ENCODE peak calls at places on chromosomes 16 and 17, in five cellular contexts. One of them, this sample, is unnamed.

GRCh38 chr16:4358831-4359561 is 7.9 kb upstream of the PAM16 start:
- DNase-seq in thoracic aorta: no peak
- DNase-seq in PC-3: peak; percentile 52
- DNase-seq in hepatocyte: peak; percentile 78
- DNase-seq in adrenal gland: peak; percentile 67
- DNase-seq in this sample: no peak

GRCh38 chr17:82047914-82048570 is 3.6 kb downstream of the RFNG start:
- DNase-seq in thoracic aorta: no peak
- DNase-seq in PC-3: no peak
- DNase-seq in hepatocyte: no peak
- DNase-seq in adrenal gland: no peak
- DNase-seq in this sample: no peak

GRCh38 chr17:39450051-39450450 is 1.0 kb downstream of the MED1 start:
- DNase-seq in thoracic aorta: no peak
- DNase-seq in PC-3: peak; percentile 2
- DNase-seq in hepatocyte: peak; percentile 31
- DNase-seq in adrenal gland: no peak
- DNase-seq in this sample: no peak

GRCh38 chr17:39776267-39776666 is 38.5 kb downstream of the GRB7 start:
- DNase-seq in thoracic aorta: no peak
- DNase-seq in PC-3: no peak
- DNase-seq in hepatocyte: no peak
- DNase-seq in adrenal gland: no peak
- DNase-seq in this sample: no peak

GRCh38 chr17:27651411-27652345 is 20.7 kb downstream of the LGALS9 start:
- DNase-seq in thoracic aorta: no peak
- DNase-seq in PC-3: peak; percentile 61
- DNase-seq in hepatocyte: peak; percentile 50
- DNase-seq in adrenal gland: peak; percentile 83
- DNase-seq in this sample: no peak

GRCh38 chr17:64357191-64357981 is 33.3 kb downstream of the PECAM1 start:
- DNase-seq in thoracic aorta: no peak
- DNase-seq in PC-3: peak; percentile 76
- DNase-seq in hepatocyte: no peak
- DNase-seq in adrenal gland: no peak
- DNase-seq in this sample: peak; percentile 80

GRCh38 chr16:15897834-15898254 is 9.4 kb upstream of the CEP20 start:
- DNase-seq in thoracic aorta: no peak
- DNase-seq in PC-3: peak; percentile 38
- DNase-seq in hepatocyte: no peak
- DNase-seq in adrenal gland: no peak
- DNase-seq in this sample: no peak

GRCh38 chr16:23186171-23186570 is 3.6 kb downstream of the SCNN1G start:
- DNase-seq in thoracic aorta: no peak
- DNase-seq in PC-3: no peak
- DNase-seq in hepatocyte: no peak
- DNase-seq in adrenal gland: no peak
- DNase-seq in this sample: no peak

GRCh38 chr17:27367121-27367981 is 73.4 kb downstream of the WSB1 start:
- DNase-seq in thoracic aorta: no peak
- DNase-seq in PC-3: no peak
- DNase-seq in hepatocyte: no peak
- DNase-seq in adrenal gland: no peak
- DNase-seq in this sample: peak; percentile 65

GRCh38 chr17:77409282-77410161 is 268.8 kb downstream of the SEC14L1 start:
- DNase-seq in thoracic aorta: peak; percentile 71
- DNase-seq in PC-3: no peak
- DNase-seq in hepatocyte: no peak
- DNase-seq in adrenal gland: no peak
- DNase-seq in this sample: peak; percentile 88

DNA sequence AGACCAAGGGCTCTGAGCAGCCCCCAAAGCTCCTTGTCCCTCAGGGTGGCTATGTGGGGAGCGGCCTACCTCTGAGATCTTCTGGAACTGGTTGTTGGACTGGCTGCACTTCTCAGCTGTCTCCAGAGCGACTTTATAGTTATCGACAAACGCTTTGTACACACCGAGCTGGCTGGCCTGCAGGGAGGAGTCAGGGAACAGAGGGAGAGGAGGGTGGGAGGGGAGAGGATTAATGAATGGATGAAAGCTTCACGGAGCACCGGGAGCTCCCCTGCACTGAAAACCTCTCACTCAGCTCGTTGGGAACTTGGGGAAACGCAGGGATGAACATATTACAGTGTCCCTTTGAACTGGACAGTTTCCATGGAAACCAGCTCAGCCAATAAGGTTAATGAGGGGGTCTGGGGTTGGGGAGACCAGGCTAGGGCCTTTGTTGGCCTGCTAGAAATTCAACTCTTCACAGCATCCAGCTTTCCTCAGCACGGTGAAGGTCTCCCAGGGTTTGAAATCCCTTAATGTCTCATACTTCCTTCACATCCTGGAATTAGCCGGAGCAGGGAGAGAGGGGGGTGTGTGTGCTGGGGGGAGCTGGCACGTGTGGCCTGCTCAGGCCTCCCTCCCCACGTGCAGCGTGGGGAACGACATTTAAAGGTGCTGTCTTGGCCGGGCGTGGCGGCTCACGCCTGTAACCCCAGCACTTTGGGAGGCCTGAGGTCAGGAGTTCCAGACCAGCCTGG is 86.7 kb downstream of the TIMM22 start:
- DNase-seq in thoracic aorta: no peak
- DNase-seq in PC-3: no peak
- DNase-seq in hepatocyte: no peak
- DNase-seq in adrenal gland: no peak
- DNase-seq in this sample: no peak
- H3K4me3 ChIP-seq in thoracic aorta: no peak overlapping the region
- H3K4me3 ChIP-seq in PC-3: no peak overlapping the region
- H3K4me3 ChIP-seq in hepatocyte: no peak overlapping the region
- H3K4me3 ChIP-seq in adrenal gland: no peak overlapping the region
- H3K4me3 ChIP-seq in this sample: no peak overlapping the region

GRCh38 chr17:7014261-7014994 is 2.0 kb downstream of the RNASEK start:
- DNase-seq in thoracic aorta: peak; percentile 91
- DNase-seq in PC-3: peak; percentile 93
- DNase-seq in hepatocyte: peak; percentile 99
- DNase-seq in adrenal gland: peak; percentile 99
- DNase-seq in this sample: peak; percentile 98
- TF ChIP-seq CTCF in thoracic aorta: peak; percentile 88
- TF ChIP-seq CTCF in PC-3: peak; percentile 39
- TF ChIP-seq CTCF in hepatocyte: peak; percentile 80
- TF ChIP-seq CTCF in adrenal gland: peak; percentile 75
- TF ChIP-seq CTCF in this sample: peak; percentile 65

DNA sequence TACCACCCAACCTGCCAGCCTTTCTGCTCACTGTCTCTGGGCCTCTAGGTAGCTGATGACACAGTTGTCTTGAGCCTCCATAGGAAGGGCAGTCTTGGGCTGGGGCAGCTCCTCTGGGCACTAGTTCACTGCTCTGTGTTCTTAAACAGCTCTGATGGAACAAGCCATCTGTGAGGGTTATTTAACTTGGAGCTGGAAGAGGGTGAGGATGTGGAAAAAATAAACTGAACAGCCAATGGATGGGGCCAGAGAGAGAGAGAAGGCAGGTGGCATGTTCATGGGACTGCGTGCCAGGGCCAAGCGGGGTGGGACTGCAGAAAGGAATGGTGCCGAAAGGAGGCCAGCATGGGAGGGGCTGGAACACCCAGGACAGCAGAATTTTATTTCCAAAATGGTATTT is 52.6 kb downstream of the HIC1 start:
- DNase-seq in thoracic aorta: no peak
- DNase-seq in PC-3: no peak
- DNase-seq in hepatocyte: no peak
- DNase-seq in adrenal gland: no peak
- DNase-seq in this sample: no peak
- H3K27ac ChIP-seq in thoracic aorta: peak overlapping the region; percentile 51
- H3K27ac ChIP-seq in PC-3: no peak overlapping the region
- H3K27ac ChIP-seq in hepatocyte: no peak overlapping the region
- H3K27ac ChIP-seq in adrenal gland: no peak overlapping the region
- H3K27ac ChIP-seq in this sample: peak overlapping the region; percentile 87

GRCh38 chr17:512311-512710 is 159.7 kb upstream of the RPH3AL start:
- DNase-seq in thoracic aorta: no peak
- DNase-seq in PC-3: no peak
- DNase-seq in hepatocyte: no peak
- DNase-seq in adrenal gland: no peak
- DNase-seq in this sample: no peak
- H3K4me3 ChIP-seq in thoracic aorta: no peak overlapping the region
- H3K4me3 ChIP-seq in PC-3: no peak overlapping the region
- H3K4me3 ChIP-seq in hepatocyte: no peak overlapping the region
- H3K4me3 ChIP-seq in adrenal gland: no peak overlapping the region
- H3K4me3 ChIP-seq in this sample: no peak overlapping the region

DNA sequence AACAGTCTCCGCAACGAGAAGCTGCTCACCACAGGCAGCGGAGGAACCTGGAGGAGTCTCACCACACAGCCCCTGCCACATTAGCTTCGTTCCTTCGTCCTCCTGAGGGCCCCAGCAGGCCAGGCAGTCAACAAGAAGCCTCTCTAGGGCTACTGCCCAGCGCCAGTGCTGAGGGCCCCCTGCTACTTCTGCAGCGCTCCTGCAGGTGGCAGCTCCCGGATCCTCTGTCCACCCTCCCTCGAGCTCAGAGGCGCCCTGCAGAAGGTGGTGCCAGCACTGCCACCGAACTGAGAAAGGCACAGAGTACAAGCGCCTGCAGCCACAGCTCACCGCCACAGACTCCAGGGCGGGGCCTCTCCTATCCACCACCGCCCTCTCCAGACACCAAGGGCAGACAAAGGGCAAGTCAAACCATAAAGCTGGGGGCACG is 27.3 kb downstream of the KDM8 start:
- DNase-seq in thoracic aorta: no peak
- DNase-seq in PC-3: no peak
- DNase-seq in hepatocyte: no peak
- DNase-seq in adrenal gland: no peak
- DNase-seq in this sample: no peak
- TF ChIP-seq CTCF in thoracic aorta: no peak
- TF ChIP-seq CTCF in PC-3: no peak
- TF ChIP-seq CTCF in hepatocyte: no peak
- TF ChIP-seq CTCF in adrenal gland: no peak
- TF ChIP-seq CTCF in this sample: no peak

GRCh38 chr17:75474736-75475135 is 18.3 kb downstream of the TMEM94 start:
- DNase-seq in thoracic aorta: no peak
- DNase-seq in PC-3: no peak
- DNase-seq in hepatocyte: no peak
- DNase-seq in adrenal gland: no peak
- DNase-seq in this sample: no peak

GRCh38 chr17:75476752-75477492 is 20.5 kb downstream of the TMEM94 start:
- DNase-seq in thoracic aorta: no peak
- DNase-seq in PC-3: no peak
- DNase-seq in hepatocyte: no peak
- DNase-seq in adrenal gland: peak; percentile 31
- DNase-seq in this sample: no peak

GRCh38 chr17:75475144-75475835 is 18.9 kb downstream of the TMEM94 start:
- DNase-seq in thoracic aorta: no peak
- DNase-seq in PC-3: no peak
- DNase-seq in hepatocyte: no peak
- DNase-seq in adrenal gland: no peak
- DNase-seq in this sample: no peak

GRCh38 chr17:75476274-75476673 is 19.8 kb downstream of the TMEM94 start:
- DNase-seq in thoracic aorta: no peak
- DNase-seq in PC-3: no peak
- DNase-seq in hepatocyte: no peak
- DNase-seq in adrenal gland: peak; percentile 79
- DNase-seq in this sample: no peak

GRCh38 chr17:75475851-75476250 is 19.4 kb downstream of the TMEM94 start:
- DNase-seq in thoracic aorta: no peak
- DNase-seq in PC-3: no peak
- DNase-seq in hepatocyte: no peak
- DNase-seq in adrenal gland: peak; percentile 48
- DNase-seq in this sample: no peak
- H3K27ac ChIP-seq in thoracic aorta: peak overlapping the region; percentile 72
- H3K27ac ChIP-seq in PC-3: no peak overlapping the region
- H3K27ac ChIP-seq in hepatocyte: no peak overlapping the region
- H3K27ac ChIP-seq in adrenal gland: peak overlapping the region; percentile 36
- H3K27ac ChIP-seq in this sample: peak overlapping the region; percentile 66

GRCh38 chr16:56935201-56935600 is 3.3 kb downstream of the HERPUD1 start:
- DNase-seq in thoracic aorta: no peak
- DNase-seq in PC-3: no peak
- DNase-seq in hepatocyte: no peak
- DNase-seq in adrenal gland: no peak
- DNase-seq in this sample: no peak

GRCh38 chr16:56932588-56933265 is 785 bp downstream of the HERPUD1 start:
- DNase-seq in thoracic aorta: peak; percentile 54
- DNase-seq in PC-3: peak; percentile 53
- DNase-seq in hepatocyte: peak; percentile 80
- DNase-seq in adrenal gland: peak; percentile 89
- DNase-seq in this sample: peak; percentile 92

GRCh38 chr16:56931769-56932587 is at the start of gene HERPUD1:
- DNase-seq in thoracic aorta: peak; percentile 89
- DNase-seq in PC-3: peak; percentile 96
- DNase-seq in hepatocyte: peak; percentile 99
- DNase-seq in adrenal gland: peak; percentile 99
- DNase-seq in this sample: peak; percentile 99

GRCh38 chr16:56933266-56933619 is 1.3 kb downstream of the HERPUD1 start:
- DNase-seq in thoracic aorta: no peak
- DNase-seq in PC-3: no peak
- DNase-seq in hepatocyte: no peak
- DNase-seq in adrenal gland: no peak
- DNase-seq in this sample: no peak

DNA sequence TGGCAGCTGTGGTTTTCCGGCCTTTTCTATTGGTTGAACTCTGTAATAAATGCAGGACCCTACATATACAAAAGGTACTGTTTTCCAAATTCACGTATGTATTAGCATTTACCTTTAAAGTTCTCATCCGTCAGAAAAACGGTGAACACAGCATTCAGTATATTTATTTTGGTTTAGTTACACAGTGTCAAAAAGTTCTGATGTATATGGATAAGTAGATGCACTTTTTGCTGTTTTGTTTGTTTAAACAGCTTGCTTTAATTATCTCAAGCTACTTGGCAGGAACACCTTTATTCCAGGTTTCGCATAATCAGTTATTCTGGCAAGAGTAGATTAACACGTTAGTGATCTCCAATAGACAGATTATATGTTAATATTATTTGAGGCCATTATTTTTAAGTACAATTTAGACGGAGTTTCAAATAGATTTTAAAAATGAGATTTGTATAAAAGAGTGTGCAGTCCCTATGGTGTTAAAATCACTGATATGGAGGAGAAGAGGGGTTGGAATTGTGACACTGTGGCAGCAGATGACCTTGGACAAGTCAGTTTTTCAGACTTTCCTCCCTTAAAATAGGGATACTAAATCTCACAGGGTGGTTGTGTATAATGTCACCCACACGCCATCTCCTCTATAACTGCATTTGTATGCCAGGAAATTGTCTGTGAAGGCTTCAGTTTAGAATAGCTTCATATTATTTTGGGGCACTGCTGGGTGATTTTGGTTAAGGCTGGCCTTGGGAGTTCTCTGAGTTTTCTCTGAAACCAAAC is 2.1 kb downstream of the HERPUD1 start:
- DNase-seq in thoracic aorta: no peak
- DNase-seq in PC-3: no peak
- DNase-seq in hepatocyte: no peak
- DNase-seq in adrenal gland: no peak
- DNase-seq in this sample: no peak
- H3K4me3 ChIP-seq in thoracic aorta: peak overlapping the region; percentile 87
- H3K4me3 ChIP-seq in PC-3: peak overlapping the region; percentile 95
- H3K4me3 ChIP-seq in hepatocyte: peak overlapping the region; percentile 62
- H3K4me3 ChIP-seq in adrenal gland: peak overlapping the region; percentile 74
- H3K4me3 ChIP-seq in this sample: peak overlapping the region; percentile 96

This sample was measured in coronary artery.